ENCODE peak calls at places on chromosomes 11 and 22, in seven cellular contexts. T is activated T-helper 1 cell treated with anti-CD3 and anti-CD28 coated beads, Interleukin-12 subunit alpha, Interleukin-12 subunit beta, Interleukin-2, Interleukin-4 antibody, amounts not matched to agents 30 ng/mL and 10 ng/mL and 1 ng/mL, durations not matched to agents 14 hours and 24 hours and 36 hours; F is left ventricle myocardium inferior; V is skeletal muscle cell; L is stimulated activated CD4-positive, alpha-beta T cell treated with anti-CD3 and anti-CD28 coated beads, Interleukin-15, amount 100 ng/mL, for 48 hours; U is amygdala; Y is naive thymus-derived CD4-positive, alpha-beta T cell. R is an unnamed sample.

GRCh38 chr11:64891215-64891848 is 12.9 kb upstream of the EHD1 start:
- DNase-seq in V (no peak), F (no peak), L (no peak), U (no peak), T (no peak), Y (no peak), R (no peak)

GRCh38 chr22:42473484-42474193 is 41.4 kb upstream of the NFAM1 start:
- DNase-seq in T (no peak), F (no peak), Y (peak; percentile 21), L (no peak), U (no peak), V (peak; percentile 12), R (peak; percentile 63)

GRCh38 chr22:20659258-20659657 is 114.7 kb upstream of the SERPIND1 start:
- DNase-seq in F (no peak), U (no peak), T (no peak), Y (no peak), L (no peak), V (no peak), R (no peak)

GRCh38 chr11:45683285-45684058 is 18.1 kb upstream of the CHST1 start:
- DNase-seq in Y (no peak), U (no peak), T (no peak), L (no peak), V (no peak), F (no peak), R (no peak)

GRCh38 chr11:19673924-19674390 is 38.7 kb upstream of the NAV2 start:
- DNase-seq in U (peak; percentile 45), Y (no peak), V (no peak), L (no peak), T (no peak), F (peak; percentile 83), R (no peak)

GRCh38 chr22:32342977-32343376 is 14.7 kb upstream of the RFPL3 start:
- DNase-seq in Y (no peak), F (no peak), L (no peak), V (no peak), U (no peak), T (no peak), R (no peak)

GRCh38 chr11:125200441-125200840 is 35.9 kb downstream of the PKNOX2 start:
- DNase-seq in U (no peak), F (no peak), V (no peak), T (no peak), Y (no peak), L (no peak), R (no peak)

GRCh38 chr22:46502776-46503175 is 34.6 kb downstream of the CELSR1 start:
- DNase-seq in F (no peak), U (no peak), V (no peak), T (no peak), Y (no peak), L (no peak), R (no peak)

GRCh38 chr22:24325105-24325757 is 54.6 kb downstream of the SPECC1L start:
- DNase-seq in L (no peak), F (no peak), V (peak; percentile 70), U (no peak), Y (peak; percentile 51), T (peak; percentile 22), R (peak; percentile 84)

GRCh38 chr11:44988111-44988510 is 37.4 kb upstream of the TP53I11 start:
- DNase-seq in U (no peak), V (no peak), T (no peak), L (no peak), Y (no peak), F (no peak), R (no peak)

GRCh38 chr11:66278396-66279091 is 569 bp downstream of the CNIH2 start:
- DNase-seq in V (no peak), T (no peak), Y (no peak), U (no peak), F (no peak), L (no peak), R (no peak)

GRCh38 chr11:118530683-118531596 is at the start of gene TMEM25:
- DNase-seq in L (peak; percentile 58), U (peak; percentile 53), V (no peak), Y (peak; percentile 70), T (peak; percentile 71), F (peak; percentile 63), R (peak; percentile 58)

GRCh38 chr11:65316311-65316978 is 1.8 kb downstream of the CDC42EP2 start:
- DNase-seq in L (no peak), U (no peak), V (peak; percentile 98), Y (no peak), T (no peak), F (peak; percentile 64), R (no peak)

GRCh38 chr22:48320671-48321515 is 1506.8 kb downstream of the BRD1 start:
- DNase-seq in T (no peak), V (no peak), Y (no peak), F (no peak), U (no peak), L (no peak), R (no peak)

R was measured in GM12865.